ENCODE peak calls at places on chromosome 18, in five cellular contexts. R, L, H, B and S are unnamed samples.

GRCh38 chr18:72762505-72763122 is 105.2 kb downstream of the NETO1 start:
- DNase-seq in L (no peak), B (peak), H (peak), R (peak), S (peak)

GRCh38 chr18:6553234-6553900 is 138.7 kb upstream of the L3MBTL4 start:
- DNase-seq in L (no peak), R (no peak), H (no peak), B (peak), S (no peak)

GRCh38 chr18:22241806-22242440 is 72.5 kb downstream of the GATA6 start:
- DNase-seq in H (no peak), L (no peak), R (no peak), B (no peak), S (no peak)

GRCh38 chr18:58615150-58616132 is 13.4 kb downstream of the ALPK2 start:
- DNase-seq in R (no peak), L (peak), B (peak), H (no peak), S (no peak)

GRCh38 chr18:68056936-68057335 is 540.4 kb upstream of the DSEL start:
- DNase-seq in R (peak), H (no peak), B (no peak), L (no peak), S (no peak)

GRCh38 chr18:50432915-50433314 is 58.1 kb downstream of the SKA1 start:
- DNase-seq in B (peak), R (no peak), H (no peak), L (no peak), S (no peak)

GRCh38 chr18:72985686-72986085 is 117.9 kb upstream of the NETO1 start:
- DNase-seq in B (no peak), R (no peak), L (no peak), H (no peak), S (peak)

GRCh38 chr18:42271656-42272355 is 316.8 kb downstream of the PIK3C3 start:
- DNase-seq in L (no peak), R (no peak), B (no peak), H (no peak), S (no peak)

GRCh38 chr18:4987452-4988405 is 209.3 kb downstream of the AKAIN1 start:
- DNase-seq in H (no peak), R (no peak), L (no peak), B (no peak), S (no peak)

GRCh38 chr18:3180325-3180724 is 39.4 kb downstream of the MYOM1 start:
- DNase-seq in R (peak), H (no peak), L (no peak), B (no peak), S (no peak)

GRCh38 chr18:55119434-55119833 is 160.2 kb upstream of the CCDC68 start:
- DNase-seq in R (no peak), H (no peak), B (no peak), L (no peak), S (no peak)

GRCh38 chr18:555705-556402 is 24.3 kb upstream of the CETN1 start:
- DNase-seq in R (peak), L (no peak), B (no peak), H (no peak), S (no peak)

GRCh38 chr18:14089781-14090180 is 42.5 kb downstream of the ZNF519 start:
- DNase-seq in H (no peak), B (peak), L (no peak), R (peak), S (no peak)

GRCh38 chr18:75229437-75229836 is 18.8 kb downstream of the TSHZ1 start:
- DNase-seq in L (no peak), H (no peak), R (no peak), B (no peak), S (no peak)

GRCh38 chr18:73859998-73860397 is 287.6 kb downstream of the FBXO15 start:
- DNase-seq in L (no peak), B (no peak), R (no peak), H (no peak), S (no peak)

GRCh38 chr18:39806519-39806918 is 2148.5 kb upstream of the PIK3C3 start:
- DNase-seq in B (peak), L (no peak), R (peak), H (no peak), S (no peak)

GRCh38 chr18:49018553-49018943 is 67.8 kb upstream of the SMAD7 start:
- DNase-seq in L (no peak), H (no peak), B (no peak), R (no peak), S (no peak)

GRCh38 chr18:27214831-27215230 is 29.7 kb upstream of the CHST9 start:
- DNase-seq in B (no peak), L (no peak), H (no peak), R (no peak), S (no peak)

GRCh38 chr18:34707670-34708069 is 2.4 kb upstream of the DTNA start:
- DNase-seq in H (peak), B (peak), R (peak), L (no peak), S (no peak)

GRCh38 chr18:2657043-2657512 is 1.6 kb downstream of the SMCHD1 start:
- DNase-seq in L (no peak), B (no peak), R (no peak), H (no peak), S (no peak)

GRCh38 chr18:46071615-46071893 is 506 bp downstream of the PSTPIP2 start:
- DNase-seq in R (no peak), L (no peak), B (no peak), H (no peak), S (no peak)

GRCh38 chr18:75218064-75218463 is 7.5 kb downstream of the TSHZ1 start:
- DNase-seq in R (no peak), H (no peak), L (no peak), B (no peak), S (no peak)

GRCh38 chr18:42328931-42329330 is 373.9 kb downstream of the PIK3C3 start:
- DNase-seq in L (no peak), H (no peak), R (no peak), B (no peak), S (no peak)

GRCh38 chr18:60984496-60984895 is 348.7 kb upstream of the CDH20 start:
- DNase-seq in B (peak), R (peak), L (no peak), H (peak), S (no peak)

GRCh38 chr18:61870151-61870550 is 22.7 kb downstream of the RNF152 start:
- DNase-seq in L (no peak), H (peak), R (peak), B (peak), S (no peak)

GRCh38 chr18:40676676-40677075 is 1278.4 kb upstream of the PIK3C3 start:
- DNase-seq in H (no peak), R (no peak), B (peak), L (no peak), S (no peak)

GRCh38 chr18:74590606-74591005 is 7.1 kb upstream of the ZNF407 start:
- DNase-seq in R (no peak), L (no peak), B (no peak), H (no peak), S (no peak)

GRCh38 chr18:33804258-33804657 is 226.2 kb downstream of the ASXL3 start:
- DNase-seq in H (no peak), B (peak), L (no peak), R (peak), S (no peak)

GRCh38 chr18:50369672-50370071 is 5.2 kb upstream of the SKA1 start:
- DNase-seq in B (no peak), R (no peak), L (no peak), H (no peak), S (no peak)

GRCh38 chr18:74856967-74857366 is 259.3 kb downstream of the ZNF407 start:
- DNase-seq in R (no peak), L (no peak), B (no peak), H (no peak), S (no peak)

GRCh38 chr18:79600141-79600540 is 79.5 kb upstream of the CTDP1 start:
- DNase-seq in B (no peak), H (no peak), R (no peak), L (no peak), S (no peak)

GRCh38 chr18:61859118-61859517 is 33.7 kb downstream of the RNF152 start:
- DNase-seq in L (no peak), B (no peak), H (no peak), R (no peak), S (no peak)

GRCh38 chr18:48166971-48167370 is 236.5 kb upstream of the SMAD2 start:
- DNase-seq in B (no peak), H (no peak), R (no peak), L (no peak), S (no peak)

GRCh38 chr18:75408554-75409506 is 18.7 kb downstream of the SMIM21 start:
- DNase-seq in L (no peak), B (peak), R (peak), H (peak), S (peak)

GRCh38 chr18:5518899-5519371 is 24.9 kb downstream of the EPB41L3 start:
- DNase-seq in L (no peak), R (peak), B (peak), H (no peak), S (no peak)

GRCh38 chr18:55337908-55338521 is 250.0 kb downstream of the TCF4 start:
- DNase-seq in L (no peak), H (no peak), B (no peak), R (peak), S (no peak)

GRCh38 chr18:72342933-72343332 is 201.2 kb downstream of the CBLN2 start:
- DNase-seq in R (peak), L (no peak), B (peak), H (no peak), S (no peak)

GRCh38 chr18:26863122-26863879 is 2.2 kb downstream of the AQP4 start:
- DNase-seq in L (no peak), R (no peak), B (no peak), H (no peak), S (no peak)

GRCh38 chr18:79616651-79617518 is 62.7 kb upstream of the CTDP1 start:
- DNase-seq in B (peak), H (no peak), R (peak), L (no peak), S (no peak)

DNA sequence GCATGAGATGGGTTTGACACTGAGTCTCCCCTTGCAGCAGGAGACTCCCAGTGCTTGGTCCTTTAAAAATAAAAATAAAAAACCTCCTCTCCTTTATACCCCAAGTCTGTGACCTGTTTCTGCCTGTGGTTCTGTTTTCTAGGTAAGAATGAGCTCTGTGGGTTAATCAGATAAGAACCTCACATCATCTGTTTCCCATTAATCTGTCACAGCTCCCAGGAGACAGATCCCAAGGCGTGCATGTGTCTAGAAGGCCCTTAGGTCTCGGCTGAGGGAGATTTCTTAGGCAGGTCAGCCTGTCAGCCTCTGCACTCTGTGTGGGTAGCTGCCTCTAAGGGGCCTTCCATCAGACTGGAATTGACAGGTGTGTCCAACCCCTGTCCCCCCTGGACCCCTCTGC is 80.7 kb downstream of the FHOD3 start:
- DNase-seq in R (peak), H (no peak), B (no peak), L (no peak), S (no peak)
- H3K4me3 ChIP-seq in R (no peak), H (no peak), B (no peak), L (no peak), S (no peak)

GRCh38 chr18:23387265-23387664 is 65.8 kb upstream of the RIOK3 start:
- DNase-seq in R (no peak), H (no peak), B (no peak), L (no peak), S (no peak)

GRCh38 chr18:23386317-23386716 is 66.8 kb upstream of the RIOK3 start:
- DNase-seq in B (no peak), H (no peak), R (no peak), L (no peak), S (no peak)

GRCh38 chr18:23388357-23388756 is 64.7 kb upstream of the RIOK3 start:
- DNase-seq in H (no peak), L (no peak), R (no peak), B (no peak), S (no peak)

GRCh38 chr18:23380817-23381216 is 72.3 kb upstream of the RIOK3 start:
- DNase-seq in B (peak), R (no peak), H (no peak), L (no peak), S (no peak)

DNA sequence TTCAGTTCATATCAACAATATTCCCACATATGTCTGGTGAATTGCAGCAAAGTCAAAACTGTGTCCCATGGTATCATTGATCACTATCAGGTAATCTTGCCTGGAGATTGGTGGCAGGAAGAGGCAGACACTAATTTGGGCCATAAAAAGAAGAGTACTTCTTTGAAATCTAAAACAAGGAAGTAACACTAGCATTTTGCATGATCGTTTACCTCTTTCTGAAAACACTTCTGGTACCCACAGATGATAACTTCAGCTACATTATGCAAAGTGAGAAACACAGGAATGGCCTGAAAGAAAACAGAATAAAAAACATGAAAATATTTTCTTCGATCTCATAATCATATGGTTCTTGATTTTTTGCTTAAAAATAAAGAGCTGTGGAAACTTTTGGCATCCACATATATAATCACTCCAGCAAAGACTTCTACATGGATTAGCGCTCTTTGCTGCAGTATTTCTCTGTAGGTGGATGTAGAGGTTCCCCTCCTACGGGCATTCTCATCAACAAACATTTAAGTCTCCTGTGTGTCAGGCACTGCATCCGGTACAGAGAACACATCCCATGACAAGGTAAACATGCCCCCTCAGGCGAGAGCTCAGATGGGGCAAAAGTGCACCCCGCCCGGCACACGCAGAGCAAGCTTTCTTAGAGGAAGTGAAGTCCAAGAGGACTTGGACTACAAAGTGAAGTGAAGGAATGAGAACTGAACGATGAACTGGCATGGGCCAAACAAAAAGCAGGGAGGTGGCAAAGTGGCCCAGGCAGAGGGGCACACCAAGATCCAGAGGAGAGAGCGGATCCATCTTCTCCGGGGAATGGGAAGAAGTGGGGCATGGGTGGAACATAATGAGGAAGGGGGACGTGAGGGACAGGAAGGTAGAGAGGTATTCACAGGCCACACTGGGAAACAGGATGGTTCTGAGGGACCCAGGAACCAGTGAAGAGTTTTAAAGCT is 68.0 kb upstream of the RIOK3 start:
- DNase-seq in R (no peak), B (no peak), L (no peak), H (no peak), S (no peak)
- H3K4me3 ChIP-seq in R (no peak), B (no peak), L (no peak), H (no peak), S (no peak)

GRCh38 chr18:11996907-11997306 is 15.6 kb downstream of the IMPA2 start:
- DNase-seq in L (no peak), H (no peak), B (no peak), R (no peak), S (no peak)

GRCh38 chr18:11994346-11994707 is 13.0 kb downstream of the IMPA2 start:
- DNase-seq in B (peak), H (no peak), L (no peak), R (peak), S (no peak)

GRCh38 chr18:11994708-11995444 is 13.6 kb downstream of the IMPA2 start:
- DNase-seq in B (peak), H (no peak), R (peak), L (no peak), S (no peak)

GRCh38 chr18:11996190-11996754 is 15.0 kb downstream of the IMPA2 start:
- DNase-seq in L (no peak), B (no peak), R (no peak), H (no peak), S (no peak)

DNA sequence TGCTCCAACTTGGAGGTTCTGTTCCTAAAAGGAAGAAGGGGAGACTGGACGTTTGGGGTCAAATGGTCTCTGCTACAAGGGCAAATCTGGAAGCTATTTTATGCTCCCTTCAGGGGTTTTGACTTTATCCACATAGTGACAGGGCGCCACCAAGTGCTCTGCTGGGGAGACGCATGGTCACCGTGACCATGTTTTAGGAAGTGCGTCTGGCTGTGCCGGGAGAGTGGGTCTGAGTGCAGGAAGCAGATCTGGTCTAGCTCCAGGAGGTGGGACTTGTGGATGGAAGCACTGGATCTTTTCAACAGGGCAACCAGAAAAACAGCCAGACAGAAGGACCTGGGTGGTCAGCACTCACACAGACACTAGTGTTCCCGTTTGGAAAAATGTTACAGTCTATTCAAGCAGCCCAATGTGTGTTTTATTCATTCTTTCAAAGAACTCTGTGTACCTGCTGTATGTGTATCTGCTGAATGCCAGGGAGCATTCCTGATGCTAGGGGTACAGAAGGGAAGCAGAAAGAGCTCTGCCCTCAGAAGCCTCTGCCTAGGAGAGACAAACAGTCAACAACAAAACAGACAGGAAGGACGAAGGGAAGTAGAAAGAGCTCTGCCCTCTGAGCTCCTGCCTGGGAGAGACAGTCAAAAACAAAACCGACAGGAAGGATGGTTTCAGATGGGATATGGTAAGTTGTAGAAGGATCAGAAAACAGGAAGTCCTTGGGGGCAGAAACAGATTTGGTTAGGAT is 14.3 kb downstream of the IMPA2 start:
- DNase-seq in L (peak), R (peak), B (peak), H (peak), S (peak)
- H3K4me3 ChIP-seq in L (no peak), R (no peak), B (no peak), H (no peak), S (no peak)

DNA sequence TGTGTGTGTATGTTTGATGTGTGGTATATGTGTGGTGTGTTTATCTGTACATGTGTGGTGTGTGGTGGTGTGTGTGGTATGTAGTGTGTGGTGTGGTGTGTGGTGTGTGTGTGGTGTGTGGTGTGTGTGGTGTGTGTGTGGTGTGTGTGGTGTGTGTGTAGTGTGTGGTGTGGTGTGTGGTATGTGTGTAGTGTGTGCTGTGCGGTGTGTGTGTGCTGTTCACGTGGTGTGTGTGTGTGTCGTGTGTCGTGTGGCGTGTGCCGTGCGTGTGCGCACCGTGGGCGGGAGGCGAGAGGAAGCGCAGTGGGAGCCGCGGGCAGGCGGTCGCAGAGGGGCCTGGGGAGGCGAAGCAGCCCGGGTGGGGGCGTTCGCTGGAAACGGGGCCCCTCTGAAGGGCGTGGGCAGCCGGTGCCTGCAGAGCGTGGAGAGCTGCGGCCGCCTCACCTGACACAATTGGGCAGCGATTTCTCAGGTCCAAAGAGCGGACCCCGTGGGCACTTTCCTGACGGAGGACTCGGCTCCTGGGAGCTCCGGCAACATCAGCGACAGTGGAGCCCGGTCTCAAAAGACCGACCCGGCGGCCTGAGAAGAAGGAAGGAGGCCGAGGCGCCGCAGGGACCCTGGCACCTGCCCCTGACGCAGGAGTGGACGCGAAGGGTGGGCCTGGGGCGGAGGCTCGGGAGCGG is 741.1 kb upstream of the SALL3 start:
- DNase-seq in B (no peak), H (no peak), R (no peak), L (no peak), S (peak)
- H3K4me3 ChIP-seq in B (no peak), H (no peak), R (no peak), L (no peak), S (no peak)